ENCODE peak calls at places on chromosomes 4 and X, in ten cellular contexts. One of them, this sample, is unnamed.

GRCh38 chrX:41761702-41762101 is 37.7 kb downstream of the GPR82 start:
- DNase-seq in CD8-positive, alpha-beta T cell: no peak
- DNase-seq in adipocyte: no peak
- DNase-seq in NCI-H69: no peak
- DNase-seq in GM12892: no peak
- DNase-seq in heart right ventricle: no peak
- DNase-seq in activated CD4-positive, alpha-beta T cell treated with anti-CD3 and anti-CD28 coated beads for 1 hour: no peak
- DNase-seq in left ventricle myocardium inferior: no peak
- DNase-seq in HT-29: no peak
- DNase-seq in epithelial cell of esophagus: no peak
- DNase-seq in this sample: no peak

GRCh38 chrX:40531056-40531826 is 49.5 kb upstream of the ATP6AP2 start:
- DNase-seq in CD8-positive, alpha-beta T cell: no peak
- DNase-seq in GM12892: no peak
- DNase-seq in activated CD4-positive, alpha-beta T cell treated with anti-CD3 and anti-CD28 coated beads for 1 hour: no peak
- DNase-seq in NCI-H69: peak; percentile 84
- DNase-seq in left ventricle myocardium inferior: no peak
- DNase-seq in adipocyte: no peak
- DNase-seq in HT-29: peak; percentile 4
- DNase-seq in heart right ventricle: no peak
- DNase-seq in epithelial cell of esophagus: peak; percentile 17
- DNase-seq in this sample: no peak

GRCh38 chr4:121397941-121398601 is 17.3 kb upstream of the QRFPR start:
- DNase-seq in left ventricle myocardium inferior: peak; percentile 34
- DNase-seq in adipocyte: no peak
- DNase-seq in GM12892: no peak
- DNase-seq in heart right ventricle: peak; percentile 44
- DNase-seq in HT-29: no peak
- DNase-seq in CD8-positive, alpha-beta T cell: no peak
- DNase-seq in epithelial cell of esophagus: peak; percentile 50
- DNase-seq in NCI-H69: peak; percentile 22
- DNase-seq in activated CD4-positive, alpha-beta T cell treated with anti-CD3 and anti-CD28 coated beads for 1 hour: no peak
- DNase-seq in this sample: no peak

GRCh38 chr4:121822796-121823504 is 733 bp downstream of the CCNA2 start:
- DNase-seq in heart right ventricle: peak; percentile 11
- DNase-seq in CD8-positive, alpha-beta T cell: no peak
- DNase-seq in activated CD4-positive, alpha-beta T cell treated with anti-CD3 and anti-CD28 coated beads for 1 hour: no peak
- DNase-seq in adipocyte: peak; percentile 50
- DNase-seq in left ventricle myocardium inferior: no peak
- DNase-seq in HT-29: peak; percentile 38
- DNase-seq in GM12892: no peak
- DNase-seq in NCI-H69: peak; percentile 77
- DNase-seq in epithelial cell of esophagus: peak; percentile 4
- DNase-seq in this sample: no peak

GRCh38 chr4:94934864-94935263 is 177.1 kb downstream of the BMPR1B start:
- DNase-seq in NCI-H69: no peak
- DNase-seq in adipocyte: peak; percentile 57
- DNase-seq in CD8-positive, alpha-beta T cell: no peak
- DNase-seq in heart right ventricle: no peak
- DNase-seq in HT-29: no peak
- DNase-seq in activated CD4-positive, alpha-beta T cell treated with anti-CD3 and anti-CD28 coated beads for 1 hour: no peak
- DNase-seq in GM12892: no peak
- DNase-seq in left ventricle myocardium inferior: no peak
- DNase-seq in epithelial cell of esophagus: peak; percentile 64
- DNase-seq in this sample: no peak

GRCh38 chr4:132797856-132798255 is 351.2 kb upstream of the PCDH10 start:
- DNase-seq in adipocyte: no peak
- DNase-seq in left ventricle myocardium inferior: no peak
- DNase-seq in epithelial cell of esophagus: no peak
- DNase-seq in heart right ventricle: no peak
- DNase-seq in GM12892: no peak
- DNase-seq in HT-29: no peak
- DNase-seq in CD8-positive, alpha-beta T cell: no peak
- DNase-seq in activated CD4-positive, alpha-beta T cell treated with anti-CD3 and anti-CD28 coated beads for 1 hour: no peak
- DNase-seq in NCI-H69: no peak
- DNase-seq in this sample: no peak

GRCh38 chr4:183200453-183200852 is 101.4 kb downstream of the WWC2 start:
- DNase-seq in NCI-H69: peak; percentile 14
- DNase-seq in heart right ventricle: peak; percentile 22
- DNase-seq in HT-29: no peak
- DNase-seq in epithelial cell of esophagus: peak; percentile 92
- DNase-seq in adipocyte: peak; percentile 62
- DNase-seq in activated CD4-positive, alpha-beta T cell treated with anti-CD3 and anti-CD28 coated beads for 1 hour: no peak
- DNase-seq in GM12892: no peak
- DNase-seq in left ventricle myocardium inferior: peak; percentile 48
- DNase-seq in CD8-positive, alpha-beta T cell: no peak
- DNase-seq in this sample: no peak

GRCh38 chr4:121034010-121034409 is 38.3 kb downstream of the NDNF start:
- DNase-seq in adipocyte: peak; percentile 84
- DNase-seq in HT-29: no peak
- DNase-seq in activated CD4-positive, alpha-beta T cell treated with anti-CD3 and anti-CD28 coated beads for 1 hour: no peak
- DNase-seq in epithelial cell of esophagus: peak; percentile 42
- DNase-seq in heart right ventricle: no peak
- DNase-seq in NCI-H69: no peak
- DNase-seq in left ventricle myocardium inferior: no peak
- DNase-seq in CD8-positive, alpha-beta T cell: no peak
- DNase-seq in GM12892: no peak
- DNase-seq in this sample: no peak

GRCh38 chrX:154603438-154604430 is 15.3 kb downstream of the CTAG1B start:
- DNase-seq in HT-29: no peak
- DNase-seq in epithelial cell of esophagus: peak; percentile 79
- DNase-seq in GM12892: no peak
- DNase-seq in CD8-positive, alpha-beta T cell: no peak
- DNase-seq in adipocyte: peak; percentile 74
- DNase-seq in heart right ventricle: no peak
- DNase-seq in NCI-H69: peak; percentile 5
- DNase-seq in left ventricle myocardium inferior: no peak
- DNase-seq in activated CD4-positive, alpha-beta T cell treated with anti-CD3 and anti-CD28 coated beads for 1 hour: no peak
- DNase-seq in this sample: no peak

GRCh38 chrX:30488092-30488491 is 89.5 kb downstream of the TASL start:
- DNase-seq in CD8-positive, alpha-beta T cell: no peak
- DNase-seq in left ventricle myocardium inferior: no peak
- DNase-seq in NCI-H69: no peak
- DNase-seq in adipocyte: peak; percentile 48
- DNase-seq in GM12892: no peak
- DNase-seq in heart right ventricle: no peak
- DNase-seq in HT-29: no peak
- DNase-seq in epithelial cell of esophagus: peak; percentile 5
- DNase-seq in activated CD4-positive, alpha-beta T cell treated with anti-CD3 and anti-CD28 coated beads for 1 hour: no peak
- DNase-seq in this sample: no peak

GRCh38 chrX:77003956-77004355 is 443.2 kb upstream of the FGF16 start:
- DNase-seq in left ventricle myocardium inferior: no peak
- DNase-seq in epithelial cell of esophagus: no peak
- DNase-seq in heart right ventricle: no peak
- DNase-seq in HT-29: no peak
- DNase-seq in activated CD4-positive, alpha-beta T cell treated with anti-CD3 and anti-CD28 coated beads for 1 hour: no peak
- DNase-seq in NCI-H69: no peak
- DNase-seq in GM12892: no peak
- DNase-seq in CD8-positive, alpha-beta T cell: no peak
- DNase-seq in adipocyte: no peak
- DNase-seq in this sample: no peak

GRCh38 chr4:108244576-108244975 is 75.8 kb upstream of the LEF1 start:
- DNase-seq in CD8-positive, alpha-beta T cell: no peak
- DNase-seq in heart right ventricle: no peak
- DNase-seq in GM12892: no peak
- DNase-seq in epithelial cell of esophagus: no peak
- DNase-seq in adipocyte: no peak
- DNase-seq in activated CD4-positive, alpha-beta T cell treated with anti-CD3 and anti-CD28 coated beads for 1 hour: no peak
- DNase-seq in left ventricle myocardium inferior: no peak
- DNase-seq in HT-29: no peak
- DNase-seq in NCI-H69: no peak
- DNase-seq in this sample: no peak

GRCh38 chr4:8644966-8645752 is 52.6 kb downstream of the CPZ start:
- DNase-seq in epithelial cell of esophagus: no peak
- DNase-seq in heart right ventricle: no peak
- DNase-seq in HT-29: no peak
- DNase-seq in activated CD4-positive, alpha-beta T cell treated with anti-CD3 and anti-CD28 coated beads for 1 hour: no peak
- DNase-seq in NCI-H69: no peak
- DNase-seq in adipocyte: no peak
- DNase-seq in CD8-positive, alpha-beta T cell: no peak
- DNase-seq in left ventricle myocardium inferior: no peak
- DNase-seq in GM12892: no peak
- DNase-seq in this sample: no peak

GRCh38 chr4:40825014-40825838 is 75.5 kb downstream of the NSUN7 start:
- DNase-seq in activated CD4-positive, alpha-beta T cell treated with anti-CD3 and anti-CD28 coated beads for 1 hour: no peak
- DNase-seq in GM12892: no peak
- DNase-seq in CD8-positive, alpha-beta T cell: no peak
- DNase-seq in left ventricle myocardium inferior: no peak
- DNase-seq in NCI-H69: no peak
- DNase-seq in epithelial cell of esophagus: no peak
- DNase-seq in adipocyte: no peak
- DNase-seq in heart right ventricle: no peak
- DNase-seq in HT-29: no peak
- DNase-seq in this sample: no peak

GRCh38 chrX:24424948-24425347 is 40.1 kb upstream of the PDK3 start:
- DNase-seq in CD8-positive, alpha-beta T cell: no peak
- DNase-seq in NCI-H69: no peak
- DNase-seq in left ventricle myocardium inferior: peak; percentile 25
- DNase-seq in adipocyte: peak; percentile 10
- DNase-seq in activated CD4-positive, alpha-beta T cell treated with anti-CD3 and anti-CD28 coated beads for 1 hour: no peak
- DNase-seq in GM12892: no peak
- DNase-seq in heart right ventricle: peak; percentile 51
- DNase-seq in HT-29: no peak
- DNase-seq in epithelial cell of esophagus: no peak
- DNase-seq in this sample: no peak

GRCh38 chrX:37926700-37927099 is 79.3 kb upstream of the DYNLT3 start:
- DNase-seq in HT-29: peak; percentile 40
- DNase-seq in epithelial cell of esophagus: peak; percentile 41
- DNase-seq in heart right ventricle: no peak
- DNase-seq in GM12892: no peak
- DNase-seq in NCI-H69: peak; percentile 71
- DNase-seq in CD8-positive, alpha-beta T cell: no peak
- DNase-seq in activated CD4-positive, alpha-beta T cell treated with anti-CD3 and anti-CD28 coated beads for 1 hour: no peak
- DNase-seq in adipocyte: peak; percentile 75
- DNase-seq in left ventricle myocardium inferior: no peak
- DNase-seq in this sample: no peak

GRCh38 chrX:105845661-105846060 is 23.3 kb downstream of the NRK start:
- DNase-seq in epithelial cell of esophagus: peak; percentile 2
- DNase-seq in NCI-H69: no peak
- DNase-seq in adipocyte: no peak
- DNase-seq in GM12892: no peak
- DNase-seq in activated CD4-positive, alpha-beta T cell treated with anti-CD3 and anti-CD28 coated beads for 1 hour: no peak
- DNase-seq in left ventricle myocardium inferior: no peak
- DNase-seq in HT-29: no peak
- DNase-seq in heart right ventricle: no peak
- DNase-seq in CD8-positive, alpha-beta T cell: no peak
- DNase-seq in this sample: no peak

GRCh38 chr4:24470681-24471622 is 113.4 kb downstream of the DHX15 start:
- DNase-seq in CD8-positive, alpha-beta T cell: no peak
- DNase-seq in heart right ventricle: peak; percentile 25
- DNase-seq in left ventricle myocardium inferior: peak; percentile 52
- DNase-seq in GM12892: peak; percentile 45
- DNase-seq in adipocyte: peak; percentile 69
- DNase-seq in epithelial cell of esophagus: peak; percentile 32
- DNase-seq in NCI-H69: peak; percentile 69
- DNase-seq in activated CD4-positive, alpha-beta T cell treated with anti-CD3 and anti-CD28 coated beads for 1 hour: no peak
- DNase-seq in HT-29: no peak
- DNase-seq in this sample: peak; percentile 21

GRCh38 chr4:177107288-177107901 is 202.3 kb upstream of the NEIL3 start:
- DNase-seq in epithelial cell of esophagus: peak; percentile 17
- DNase-seq in left ventricle myocardium inferior: no peak
- DNase-seq in CD8-positive, alpha-beta T cell: no peak
- DNase-seq in GM12892: no peak
- DNase-seq in heart right ventricle: no peak
- DNase-seq in HT-29: no peak
- DNase-seq in NCI-H69: peak; percentile 53
- DNase-seq in activated CD4-positive, alpha-beta T cell treated with anti-CD3 and anti-CD28 coated beads for 1 hour: no peak
- DNase-seq in adipocyte: no peak
- DNase-seq in this sample: no peak

GRCh38 chrX:630922-631496 is 418 bp downstream of the SHOX start:
- DNase-seq in adipocyte: no peak
- DNase-seq in CD8-positive, alpha-beta T cell: no peak
- DNase-seq in activated CD4-positive, alpha-beta T cell treated with anti-CD3 and anti-CD28 coated beads for 1 hour: no peak
- DNase-seq in epithelial cell of esophagus: no peak
- DNase-seq in NCI-H69: no peak
- DNase-seq in HT-29: no peak
- DNase-seq in GM12892: no peak
- DNase-seq in left ventricle myocardium inferior: no peak
- DNase-seq in heart right ventricle: no peak
- DNase-seq in this sample: no peak

GRCh38 chr4:138406881-138407280 is 164.7 kb upstream of the SLC7A11 start:
- DNase-seq in heart right ventricle: no peak
- DNase-seq in epithelial cell of esophagus: peak; percentile 10
- DNase-seq in adipocyte: peak; percentile 32
- DNase-seq in HT-29: no peak
- DNase-seq in CD8-positive, alpha-beta T cell: no peak
- DNase-seq in GM12892: no peak
- DNase-seq in NCI-H69: no peak
- DNase-seq in activated CD4-positive, alpha-beta T cell treated with anti-CD3 and anti-CD28 coated beads for 1 hour: no peak
- DNase-seq in left ventricle myocardium inferior: no peak
- DNase-seq in this sample: no peak

GRCh38 chr4:94548571-94548970 is 96.8 kb downstream of the PDLIM5 start:
- DNase-seq in epithelial cell of esophagus: peak; percentile 94
- DNase-seq in GM12892: no peak
- DNase-seq in left ventricle myocardium inferior: no peak
- DNase-seq in CD8-positive, alpha-beta T cell: no peak
- DNase-seq in NCI-H69: no peak
- DNase-seq in HT-29: peak; percentile 64
- DNase-seq in adipocyte: peak; percentile 71
- DNase-seq in heart right ventricle: peak; percentile 38
- DNase-seq in activated CD4-positive, alpha-beta T cell treated with anti-CD3 and anti-CD28 coated beads for 1 hour: no peak
- DNase-seq in this sample: no peak

GRCh38 chrX:13380230-13380629 is 60.4 kb upstream of the ATXN3L start:
- DNase-seq in epithelial cell of esophagus: peak; percentile 72
- DNase-seq in adipocyte: peak; percentile 38
- DNase-seq in GM12892: no peak
- DNase-seq in HT-29: no peak
- DNase-seq in left ventricle myocardium inferior: no peak
- DNase-seq in NCI-H69: no peak
- DNase-seq in heart right ventricle: no peak
- DNase-seq in activated CD4-positive, alpha-beta T cell treated with anti-CD3 and anti-CD28 coated beads for 1 hour: no peak
- DNase-seq in CD8-positive, alpha-beta T cell: no peak
- DNase-seq in this sample: no peak

GRCh38 chr4:1418494-1419285 is 12.4 kb upstream of the NKX1-1 start:
- DNase-seq in adipocyte: no peak
- DNase-seq in GM12892: no peak
- DNase-seq in left ventricle myocardium inferior: no peak
- DNase-seq in activated CD4-positive, alpha-beta T cell treated with anti-CD3 and anti-CD28 coated beads for 1 hour: no peak
- DNase-seq in CD8-positive, alpha-beta T cell: no peak
- DNase-seq in NCI-H69: no peak
- DNase-seq in HT-29: no peak
- DNase-seq in heart right ventricle: no peak
- DNase-seq in epithelial cell of esophagus: no peak
- DNase-seq in this sample: no peak

GRCh38 chr4:166045457-166045856 is 172.4 kb downstream of the TLL1 start:
- DNase-seq in epithelial cell of esophagus: no peak
- DNase-seq in left ventricle myocardium inferior: no peak
- DNase-seq in CD8-positive, alpha-beta T cell: no peak
- DNase-seq in NCI-H69: no peak
- DNase-seq in HT-29: no peak
- DNase-seq in adipocyte: no peak
- DNase-seq in heart right ventricle: no peak
- DNase-seq in activated CD4-positive, alpha-beta T cell treated with anti-CD3 and anti-CD28 coated beads for 1 hour: no peak
- DNase-seq in GM12892: no peak
- DNase-seq in this sample: no peak

This sample was measured in activated B cell treated with CpG ODN at 0.5 μM for 24 hours.